ENCODE peak calls at places on chromosomes 3 and 15, in eight cellular contexts. Q, U, N, F, Z, G, W and E are unnamed samples.

GRCh38 chr3:139588450-139588849 is 48.9 kb upstream of the RBP1 start:
- DNase-seq in Z (peak), W (no peak), F (no peak), Q (no peak), N (no peak), U (peak), G (no peak), E (no peak)

GRCh38 chr3:158749526-158749925 is 17.3 kb upstream of the RARRES1 start:
- DNase-seq in U (no peak), Q (no peak), G (no peak), W (no peak), N (no peak), Z (no peak), F (no peak), E (no peak)

GRCh38 chr15:37480482-37480881 is 380.1 kb upstream of the MEIS2 start:
- DNase-seq in Q (no peak), U (no peak), F (no peak), W (no peak), G (no peak), Z (no peak), N (no peak), E (no peak)

GRCh38 chr3:98778852-98779379 is 15.8 kb downstream of the ST3GAL6 start:
- DNase-seq in W (no peak), N (no peak), F (no peak), Z (no peak), G (no peak), U (no peak), Q (no peak), E (peak)

GRCh38 chr3:149969945-149970715 is 565 bp downstream of the PFN2 start:
- DNase-seq in Z (peak), F (peak), G (peak), Q (peak), W (peak), U (peak), N (peak), E (peak)

GRCh38 chr3:141710888-141711616 is 27.0 kb upstream of the RNF7 start:
- DNase-seq in G (no peak), Z (no peak), N (no peak), F (no peak), U (no peak), Q (no peak), W (no peak), E (peak)

GRCh38 chr3:18351823-18352744 is 73.1 kb downstream of the SATB1 start:
- DNase-seq in Z (no peak), U (peak), W (no peak), N (no peak), Q (no peak), G (no peak), F (peak), E (no peak)

GRCh38 chr3:14256561-14257342 is 78.1 kb downstream of the LSM3 start:
- DNase-seq in G (no peak), F (peak), U (peak), Z (no peak), Q (no peak), N (no peak), W (no peak), E (no peak)

GRCh38 chr3:189907803-189908202 is 212.9 kb downstream of the P3H2 start:
- DNase-seq in G (no peak), N (no peak), W (no peak), Z (no peak), Q (no peak), U (no peak), F (no peak), E (no peak)

GRCh38 chr15:26525096-26525495 is 247.8 kb downstream of the GABRB3 start:
- DNase-seq in N (no peak), Q (no peak), U (no peak), G (no peak), W (peak), Z (no peak), F (no peak), E (no peak)

GRCh38 chr3:156456771-156457224 is 98.1 kb downstream of the SSR3 start:
- DNase-seq in W (no peak), G (no peak), U (peak), F (peak), Q (no peak), Z (no peak), N (no peak), E (peak)

GRCh38 chr3:38609386-38610111 is 39.9 kb downstream of the SCN5A start:
- DNase-seq in Z (no peak), Q (no peak), W (no peak), G (peak), F (peak), U (no peak), N (no peak), E (no peak)

GRCh38 chr3:136141891-136142290 is 54.2 kb downstream of the MSL2 start:
- DNase-seq in U (no peak), Q (no peak), W (no peak), G (no peak), N (no peak), Z (no peak), F (no peak), E (peak)

GRCh38 chr3:155302476-155302875 is 9.0 kb upstream of the STRIT1 start:
- DNase-seq in W (peak), G (no peak), F (no peak), Z (no peak), N (no peak), Q (no peak), U (no peak), E (no peak)

GRCh38 chr3:126558336-126559071 is at the start of gene C3orf22:
- DNase-seq in U (no peak), Z (no peak), W (no peak), Q (no peak), F (peak), G (peak), N (no peak), E (no peak)

GRCh38 chr3:61702453-61702852 is 141.1 kb downstream of the PTPRG start:
- DNase-seq in Z (no peak), F (no peak), G (no peak), Q (no peak), N (no peak), W (no peak), U (no peak), E (no peak)

GRCh38 chr3:171809513-171810277 is 588 bp downstream of the PLD1 start:
- DNase-seq in U (peak), F (peak), Z (peak), W (peak), Q (peak), N (no peak), G (peak), E (no peak)

GRCh38 chr3:19946291-19946831 is 536 bp upstream of the RAB5A start:
- DNase-seq in U (no peak), F (no peak), W (no peak), N (no peak), Z (no peak), Q (no peak), G (no peak), E (no peak)

GRCh38 chr3:106262976-106263375 is 394.2 kb upstream of the CBLB start:
- DNase-seq in W (no peak), G (no peak), N (no peak), U (no peak), Q (no peak), F (no peak), Z (no peak), E (no peak)

GRCh38 chr15:99509686-99510461 is 55.9 kb upstream of the MEF2A start:
- DNase-seq in N (no peak), Z (peak), U (no peak), G (no peak), F (no peak), Q (no peak), W (no peak), E (no peak)

GRCh38 chr15:58545307-58546065 is 113.7 kb downstream of the LIPC start:
- DNase-seq in W (no peak), N (no peak), U (no peak), F (no peak), Q (no peak), Z (no peak), G (peak), E (no peak)

GRCh38 chr15:101501703-101502373 is 12.3 kb upstream of the PCSK6 start:
- DNase-seq in W (peak), Q (peak), F (no peak), N (no peak), G (no peak), U (peak), Z (no peak), E (no peak)

GRCh38 chr15:92365079-92365478 is 28.6 kb upstream of the ST8SIA2 start:
- DNase-seq in U (no peak), W (no peak), F (no peak), N (no peak), Q (no peak), G (no peak), Z (no peak), E (no peak)

GRCh38 chr3:193942516-193943055 is 193.4 kb upstream of the HES1 start:
- DNase-seq in G (no peak), Q (no peak), Z (no peak), U (peak), F (no peak), W (peak), N (no peak), E (no peak)

GRCh38 chr15:68816795-68817303 is 3.8 kb downstream of the ANP32A start:
- DNase-seq in Q (no peak), F (no peak), N (no peak), G (no peak), U (no peak), W (peak), Z (no peak), E (no peak)

GRCh38 chr15:81155375-81156218 is 21.5 kb downstream of the CFAP161 start:
- DNase-seq in N (no peak), G (no peak), U (peak), F (no peak), W (peak), Q (no peak), Z (no peak), E (no peak)

GRCh38 chr3:42185044-42185443 is 80.9 kb downstream of the CCK start:
- DNase-seq in U (no peak), W (no peak), Q (no peak), N (no peak), Z (no peak), G (no peak), F (no peak), E (no peak)

GRCh38 chr15:81211376-81211775 is 14.7 kb downstream of the IL16 start:
- DNase-seq in Z (no peak), W (no peak), N (no peak), Q (no peak), F (no peak), G (no peak), U (no peak), E (no peak)

GRCh38 chr3:192957441-192957951 is 39.8 kb upstream of the MB21D2 start:
- DNase-seq in N (no peak), G (peak), W (peak), U (no peak), Z (peak), F (no peak), Q (no peak), E (peak)

GRCh38 chr3:50971487-50971924 is 296.8 kb downstream of the DOCK3 start:
- DNase-seq in F (no peak), W (peak), N (no peak), U (peak), Z (no peak), G (no peak), Q (peak), E (peak)

GRCh38 chr15:100521907-100522306 is 6.8 kb downstream of the CERS3 start:
- DNase-seq in G (no peak), F (no peak), N (no peak), W (no peak), Q (no peak), U (no peak), Z (no peak), E (no peak)

GRCh38 chr3:95029644-95030043 is 966.8 kb downstream of the NSUN3 start:
- DNase-seq in W (no peak), F (no peak), G (no peak), U (no peak), N (no peak), Q (no peak), Z (no peak), E (no peak)

GRCh38 chr15:74725845-74726773 is 781 bp upstream of the CYP1A1 start:
- DNase-seq in N (no peak), Z (peak), G (peak), Q (peak), U (peak), F (peak), W (peak), E (no peak)

GRCh38 chr3:167318306-167318705 is 61.8 kb downstream of the ZBBX start:
- DNase-seq in N (no peak), Z (no peak), G (no peak), U (no peak), F (no peak), Q (no peak), W (no peak), E (no peak)

DNA sequence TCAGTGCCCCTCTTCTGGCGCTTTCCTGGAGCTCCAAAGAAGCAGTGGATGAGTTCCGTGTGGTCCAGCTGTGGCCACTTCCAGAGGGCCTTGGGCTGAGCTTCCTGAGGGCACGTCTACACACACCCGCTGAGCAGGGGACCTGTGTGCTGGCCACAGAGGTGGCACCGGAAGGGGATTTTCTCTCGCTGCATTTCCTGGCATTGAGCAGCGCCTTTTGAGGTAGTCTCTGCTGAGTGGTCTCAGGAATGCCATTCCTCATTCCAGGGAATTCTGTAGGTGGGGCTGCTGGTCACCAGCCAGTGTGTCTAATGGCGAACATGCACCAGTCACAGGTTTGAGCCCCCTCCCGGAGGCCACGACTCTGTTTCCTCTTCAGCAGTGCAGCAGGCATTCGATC is 48.1 kb downstream of the AMOTL2 start:
- DNase-seq in F (peak), Z (no peak), N (no peak), U (peak), Q (no peak), W (no peak), G (no peak), E (no peak)
- H3K27ac ChIP-seq in F (no peak), Z (peak), N (peak), U (peak), Q (no peak), W (peak), G (peak), E (peak)

GRCh38 chr3:177321819-177322218 is 124.5 kb upstream of the TBL1XR1 start:
- DNase-seq in N (no peak), Z (no peak), F (no peak), U (no peak), W (no peak), G (no peak), Q (no peak), E (no peak)
- H3K27ac ChIP-seq in N (no peak), Z (peak), F (no peak), U (no peak), W (no peak), G (no peak), Q (no peak), E (no peak)

GRCh38 chr3:31407665-31408064 is 125.1 kb upstream of the STT3B start:
- DNase-seq in Z (no peak), Q (no peak), G (no peak), W (no peak), N (no peak), U (no peak), F (no peak), E (no peak)
- H3K27ac ChIP-seq in Z (no peak), Q (no peak), G (no peak), W (no peak), N (no peak), U (no peak), F (no peak), E (no peak)

DNA sequence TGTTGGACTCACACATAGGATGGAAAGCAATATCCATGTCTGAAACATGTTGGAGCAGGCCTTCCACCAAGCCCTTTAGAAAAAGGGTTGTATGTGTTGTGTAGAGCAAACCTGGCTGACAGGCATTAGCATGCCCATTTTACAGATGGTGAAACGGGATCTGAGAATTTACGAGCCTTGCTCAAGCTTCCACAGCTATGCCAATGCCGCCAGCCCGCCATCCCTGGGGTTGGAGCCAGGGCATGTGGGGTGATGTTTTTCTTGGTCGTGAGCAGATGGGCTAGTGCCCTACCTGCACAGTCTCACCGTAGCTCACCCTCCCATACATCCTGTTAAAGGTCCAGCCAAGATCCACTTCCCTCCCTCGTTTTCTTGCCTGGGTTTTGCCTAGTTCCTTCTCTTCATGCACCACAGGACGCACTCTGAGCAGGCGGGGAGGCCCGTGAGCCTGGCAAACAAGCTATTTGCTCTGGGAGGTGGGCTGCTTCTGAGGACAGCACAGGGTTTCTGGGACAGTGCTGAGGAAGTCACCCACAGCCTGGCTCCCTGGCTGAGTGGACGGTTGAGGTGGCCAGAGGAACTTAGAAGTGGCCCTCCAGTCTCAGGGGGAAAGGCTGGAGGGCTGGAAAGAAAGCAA is 97.6 kb upstream of the TLE3 start:
- DNase-seq in Q (no peak), N (no peak), U (no peak), Z (no peak), G (no peak), F (peak), W (no peak), E (no peak)
- H3K27ac ChIP-seq in Q (no peak), N (peak), U (no peak), Z (peak), G (no peak), F (peak), W (peak), E (peak)

DNA sequence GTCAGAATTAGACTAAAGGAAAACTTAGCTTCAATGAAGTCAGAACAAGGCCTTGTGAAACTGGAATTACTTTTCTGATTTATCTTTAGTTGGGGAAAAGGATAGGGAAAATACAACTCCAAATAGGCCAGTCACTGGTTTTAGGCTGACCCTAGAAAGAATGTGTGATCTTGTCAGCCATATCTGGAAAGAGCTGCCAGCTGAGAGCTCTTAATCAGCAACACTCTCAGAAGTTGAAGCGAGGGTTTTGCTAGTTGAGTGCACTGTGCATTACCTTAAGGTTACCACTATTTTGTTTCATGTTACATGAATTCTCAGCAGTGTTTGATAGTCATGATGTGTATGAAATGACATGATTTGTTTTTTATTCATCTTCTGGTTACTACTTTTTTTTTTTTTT is 905.3 kb upstream of the ALCAM start:
- DNase-seq in Q (no peak), N (no peak), Z (no peak), U (no peak), F (no peak), G (no peak), W (no peak), E (no peak)
- H3K27ac ChIP-seq in Q (no peak), N (no peak), Z (peak), U (peak), F (peak), G (no peak), W (no peak), E (no peak)

GRCh38 chr15:64438653-64439447 is 21.5 kb upstream of the ZNF609 start:
- DNase-seq in N (no peak), Z (no peak), W (no peak), Q (no peak), U (no peak), F (no peak), G (no peak), E (no peak)

GRCh38 chr15:64443747-64444621 is 16.4 kb upstream of the ZNF609 start:
- DNase-seq in N (no peak), F (no peak), Z (no peak), G (no peak), U (no peak), W (peak), Q (no peak), E (peak)

GRCh38 chr15:64444836-64445235 is 15.5 kb upstream of the ZNF609 start:
- DNase-seq in F (no peak), U (no peak), W (no peak), Z (no peak), Q (no peak), N (no peak), G (no peak), E (no peak)

GRCh38 chr15:64441852-64442251 is 18.5 kb upstream of the ZNF609 start:
- DNase-seq in G (no peak), W (no peak), N (no peak), Z (no peak), F (no peak), U (no peak), Q (no peak), E (no peak)

GRCh38 chr15:64443016-64443415 is 17.4 kb upstream of the ZNF609 start:
- DNase-seq in W (no peak), G (no peak), U (no peak), Q (no peak), F (no peak), Z (no peak), N (no peak), E (no peak)
- H3K27ac ChIP-seq in W (peak), G (no peak), U (no peak), Q (no peak), F (no peak), Z (peak), N (peak), E (peak)

GRCh38 chr3:179147571-179148445 is at the start of gene PIK3CA:
- DNase-seq in F (peak), W (peak), Z (peak), G (peak), Q (peak), N (peak), U (peak), E (peak)

GRCh38 chr3:179149239-179149887 is 1.2 kb downstream of the PIK3CA start:
- DNase-seq in G (no peak), Q (no peak), F (no peak), Z (no peak), W (peak), U (peak), N (no peak), E (no peak)

GRCh38 chr3:179148446-179149238 is 485 bp downstream of the PIK3CA start:
- DNase-seq in G (peak), W (peak), Z (peak), U (peak), Q (peak), N (no peak), F (peak), E (no peak)

GRCh38 chr3:179151474-179151873 is 3.3 kb downstream of the PIK3CA start:
- DNase-seq in Q (no peak), Z (no peak), U (no peak), N (no peak), G (no peak), F (no peak), W (no peak), E (no peak)

DNA sequence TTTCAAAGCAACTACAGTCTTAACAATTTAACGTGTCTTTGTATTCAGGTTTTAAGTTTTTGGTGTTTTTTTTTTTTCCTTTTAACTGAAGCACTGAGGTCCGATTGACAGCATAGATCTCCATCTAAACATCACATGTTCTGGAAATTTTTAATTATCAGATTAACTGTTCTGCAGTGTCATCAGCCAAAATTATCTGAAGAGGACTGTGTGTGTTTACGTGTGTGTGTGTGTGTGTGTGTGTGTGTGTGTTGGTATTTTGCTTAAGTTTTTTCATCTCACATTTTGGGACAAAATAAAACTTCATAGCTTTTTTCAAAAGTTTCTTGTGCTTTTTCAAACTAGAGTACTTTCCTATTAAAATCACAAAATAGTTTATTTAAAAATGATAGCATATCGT is 1.8 kb downstream of the PIK3CA start:
- DNase-seq in Q (no peak), U (no peak), F (no peak), W (no peak), G (no peak), Z (no peak), N (no peak), E (no peak)
- H3K27ac ChIP-seq in Q (peak), U (no peak), F (no peak), W (no peak), G (peak), Z (peak), N (peak), E (no peak)